ENCODE peak calls at places on chromosomes 3 and 15, in ten cellular contexts. L, T, P, H, D, W, M, O, G and Y are unnamed samples.

GRCh38 chr15:67280217-67280616 is 25.6 kb downstream of the IQCH start:
- DNase-seq in L (no peak), T (no peak), P (no peak), H (no peak), D (no peak), W (no peak), M (no peak), O (no peak), G (no peak), Y (no peak)

GRCh38 chr3:54596087-54596486 is 331.8 kb downstream of the LRTM1 start:
- DNase-seq in L (no peak), T (no peak), P (no peak), H (no peak), D (no peak), W (no peak), M (no peak), O (no peak), G (no peak), Y (no peak)

GRCh38 chr15:100201376-100202280 is 140.1 kb downstream of the ADAMTS17 start:
- DNase-seq in L (no peak), T (no peak), P (no peak), H (no peak), D (no peak), W (no peak), M (peak; percentile 7), O (no peak), G (no peak), Y (no peak)

GRCh38 chr3:11021611-11022011 is 29.1 kb downstream of the SLC6A1 start:
- DNase-seq in L (no peak), T (no peak), P (no peak), H (no peak), D (no peak), W (no peak), M (no peak), O (no peak), G (no peak), Y (no peak)

GRCh38 chr3:13018039-13018431 is 55.2 kb downstream of the IQSEC1 start:
- DNase-seq in L (peak; percentile 70), T (no peak), P (no peak), H (peak; percentile 81), D (no peak), W (no peak), M (no peak), O (peak; percentile 48), G (peak; percentile 41), Y (peak; percentile 59)

GRCh38 chr3:78867409-78868372 is 900.1 kb downstream of the ROBO1 start:
- DNase-seq in L (no peak), T (no peak), P (no peak), H (peak; percentile 31), D (no peak), W (no peak), M (peak; percentile 51), O (no peak), G (peak; percentile 69), Y (no peak)

GRCh38 chr15:31448635-31448979 is 122.0 kb downstream of the KLF13 start:
- DNase-seq in L (no peak), T (no peak), P (no peak), H (no peak), D (no peak), W (no peak), M (no peak), O (no peak), G (no peak), Y (no peak)

GRCh38 chr3:94928921-94929320 is 866.1 kb downstream of the NSUN3 start:
- DNase-seq in L (no peak), T (no peak), P (peak; percentile 2), H (no peak), D (no peak), W (peak; percentile 1), M (no peak), O (no peak), G (peak; percentile 49), Y (no peak)

GRCh38 chr3:160564949-160565441 is 376 bp downstream of the KPNA4 start:
- DNase-seq in L (peak; percentile 87), T (no peak), P (peak; percentile 50), H (peak; percentile 77), D (peak; percentile 44), W (peak; percentile 61), M (peak; percentile 42), O (no peak), G (peak; percentile 49), Y (peak; percentile 80)

GRCh38 chr3:161449784-161450183 is 46.8 kb upstream of the OTOL1 start:
- DNase-seq in L (no peak), T (no peak), P (no peak), H (no peak), D (no peak), W (no peak), M (no peak), O (no peak), G (no peak), Y (no peak)

GRCh38 chr3:167733961-167734497 is 663 bp downstream of the PDCD10 start:
- DNase-seq in L (no peak), T (no peak), P (no peak), H (peak; percentile 47), D (no peak), W (peak; percentile 43), M (no peak), O (no peak), G (peak; percentile 19), Y (no peak)

GRCh38 chr15:89672221-89673161 is 6.7 kb downstream of the PLIN1 start:
- DNase-seq in L (no peak), T (no peak), P (no peak), H (no peak), D (no peak), W (no peak), M (no peak), O (peak; percentile 30), G (peak; percentile 38), Y (no peak)

GRCh38 chr3:196322-197153 is at the start of gene CHL1:
- DNase-seq in L (peak; percentile 51), T (no peak), P (peak; percentile 13), H (peak; percentile 79), D (no peak), W (no peak), M (peak; percentile 7), O (no peak), G (no peak), Y (peak; percentile 35)

GRCh38 chr3:54968546-54969172 is 40.8 kb upstream of the LRTM1 start:
- DNase-seq in L (no peak), T (no peak), P (no peak), H (peak; percentile 78), D (no peak), W (peak; percentile 75), M (no peak), O (no peak), G (peak; percentile 77), Y (no peak)

GRCh38 chr3:195143221-195143620 is 127.7 kb downstream of the XXYLT1 start:
- DNase-seq in L (no peak), T (no peak), P (no peak), H (no peak), D (no peak), W (no peak), M (no peak), O (no peak), G (peak; percentile 55), Y (no peak)

GRCh38 chr3:116348216-116348615 is 97.1 kb downstream of the LSAMP start:
- DNase-seq in L (no peak), T (no peak), P (no peak), H (no peak), D (no peak), W (no peak), M (no peak), O (no peak), G (no peak), Y (no peak)

GRCh38 chr15:89068325-89068784 is 19.9 kb upstream of the ABHD2 start:
- DNase-seq in L (no peak), T (no peak), P (no peak), H (no peak), D (no peak), W (peak; percentile 94), M (no peak), O (no peak), G (peak; percentile 99), Y (no peak)

GRCh38 chr3:119380697-119381096 is 82.7 kb downstream of the TMEM39A start:
- DNase-seq in L (no peak), T (no peak), P (no peak), H (peak; percentile 66), D (no peak), W (peak; percentile 25), M (no peak), O (peak; percentile 23), G (peak; percentile 14), Y (no peak)